ENCODE peak calls at places on chromosomes 12 and 14, in five cellular contexts. M is AG09309, H is nucleus accumbens, V is GF-D8, T is frontal cortex. U is an unnamed sample.

GRCh38 chr12:571795-572531 is 91.3 kb downstream of the NINJ2 start:
- DNase-seq in M (no peak), H (no peak), V (no peak), T (no peak), U (peak; percentile 82)

GRCh38 chr14:50410921-50411320 is 14.2 kb upstream of the CDKL1 start:
- DNase-seq in M (peak; percentile 70), H (no peak), V (no peak), T (no peak), U (no peak)

GRCh38 chr12:5376591-5377207 is 55.2 kb upstream of the NTF3 start:
- DNase-seq in M (no peak), H (no peak), V (no peak), T (no peak), U (no peak)

GRCh38 chr14:51999084-51999483 is 9.7 kb downstream of the RTRAF start:
- DNase-seq in M (no peak), H (no peak), V (no peak), T (no peak), U (no peak)

GRCh38 chr14:88164906-88165534 is 158.0 kb downstream of the KCNK10 start:
- DNase-seq in M (no peak), H (no peak), V (no peak), T (no peak), U (no peak)

GRCh38 chr12:65787056-65787855 is 37.0 kb upstream of the HMGA2 start:
- DNase-seq in M (no peak), H (no peak), V (no peak), T (no peak), U (no peak)

GRCh38 chr14:95138876-95139275 is 18.5 kb downstream of the DICER1 start:
- DNase-seq in M (no peak), H (no peak), V (no peak), T (no peak), U (no peak)

GRCh38 chr12:123270380-123271181 is 1.1 kb downstream of the CDK2AP1 start:
- DNase-seq in M (peak; percentile 7), H (no peak), V (no peak), T (no peak), U (peak; percentile 74)

GRCh38 chr14:103126873-103127304 is 3.6 kb downstream of the TNFAIP2 start:
- DNase-seq in M (no peak), H (peak; percentile 38), V (no peak), T (peak; percentile 75), U (peak; percentile 80)

GRCh38 chr12:118544569-118544968 is 168.2 kb downstream of the SUDS3 start:
- DNase-seq in M (no peak), H (no peak), V (no peak), T (no peak), U (no peak)

GRCh38 chr14:73255005-73255400 is 17.7 kb downstream of the PAPLN start:
- DNase-seq in M (no peak), H (no peak), V (no peak), T (no peak), U (no peak)

GRCh38 chr14:61184117-61184516 is 97.0 kb downstream of the TMEM30B start:
- DNase-seq in M (peak; percentile 66), H (no peak), V (no peak), T (no peak), U (no peak)

GRCh38 chr14:67510121-67510520 is 21.6 kb upstream of the TMEM229B start:
- DNase-seq in M (no peak), H (no peak), V (no peak), T (no peak), U (peak; percentile 1)

GRCh38 chr12:6358886-6359285 is 16.5 kb downstream of the SCNN1A start:
- DNase-seq in M (no peak), H (no peak), V (peak; percentile 14), T (no peak), U (no peak)

GRCh38 chr12:75364918-75365317 is 26.0 kb upstream of the GLIPR1L2 start:
- DNase-seq in M (peak; percentile 63), H (no peak), V (peak; percentile 34), T (no peak), U (no peak)

GRCh38 chr12:27575099-27575779 is 51.2 kb downstream of the PPFIBP1 start:
- DNase-seq in M (no peak), H (no peak), V (no peak), T (no peak), U (no peak)

GRCh38 chr12:130743606-130744005 is 27.5 kb upstream of the RIMBP2 start:
- DNase-seq in M (no peak), H (no peak), V (no peak), T (no peak), U (no peak)

GRCh38 chr14:49992901-49993335 is 100.0 kb downstream of the ARF6 start:
- DNase-seq in M (no peak), H (no peak), V (no peak), T (no peak), U (peak; percentile 78)

GRCh38 chr12:89217472-89217871 is 134.8 kb downstream of the DUSP6 start:
- DNase-seq in M (no peak), H (no peak), V (no peak), T (no peak), U (no peak)

U was measured in posterior vena cava.